ENCODE peak calls at places on chromosome 9, in six cellular contexts. L is PC-3; B is A549; Y is OCI-LY7; O is body of pancreas; X is CD8-positive, alpha-beta memory T cell. N is an unnamed sample. For H3K9me3, the result is how much of the 10 kb centered on the place peaks cover.

GRCh38 chr9:126375386-126375785 is 48.8 kb downstream of the MVB12B start:
- DNase-seq in L (peak), B (no peak), Y (no peak), O (no peak), X (no peak), N (no peak)

GRCh38 chr9:36748322-36748899 is 175.7 kb downstream of the MELK start:
- DNase-seq in L (peak), B (peak), Y (peak), O (no peak), X (peak), N (no peak)

GRCh38 chr9:115880221-115880620 is 273.4 kb upstream of the PAPPA start:
- DNase-seq in L (no peak), B (no peak), Y (no peak), O (no peak), X (no peak), N (no peak)

GRCh38 chr9:100637787-100638186 is 59.9 kb downstream of the CAVIN4 start:
- DNase-seq in L (peak), B (peak), Y (no peak), O (no peak), X (no peak), N (no peak)

GRCh38 chr9:15115041-15115440 is 192.0 kb downstream of the TTC39B start:
- DNase-seq in L (no peak), B (no peak), Y (no peak), O (no peak), X (no peak), N (no peak)

GRCh38 chr9:133769511-133770075 is 31.4 kb upstream of the SARDH start:
- DNase-seq in L (no peak), B (no peak), Y (no peak), O (peak), X (no peak), N (no peak)

GRCh38 chr9:126337690-126338426 is 11.2 kb downstream of the MVB12B start:
- DNase-seq in L (no peak), B (no peak), Y (no peak), O (no peak), X (no peak), N (no peak)

GRCh38 chr9:4259489-4259888 is 40.4 kb downstream of the GLIS3 start:
- DNase-seq in L (no peak), B (no peak), Y (no peak), O (no peak), X (no peak), N (no peak)

GRCh38 chr9:96619491-96620154 is at the start of gene CDC14B:
- DNase-seq in L (peak), B (peak), Y (no peak), O (peak), X (peak), N (peak)

GRCh38 chr9:107707419-107707837 is 217.9 kb upstream of the KLF4 start:
- DNase-seq in L (no peak), B (peak), Y (no peak), O (no peak), X (no peak), N (no peak)

GRCh38 chr9:98709968-98710965 is 1.5 kb upstream of the GABBR2 start:
- DNase-seq in L (peak), B (peak), Y (no peak), O (no peak), X (no peak), N (no peak)

GRCh38 chr9:133347515-133347984 is 381 bp downstream of the MED22 start:
- DNase-seq in L (peak), B (peak), Y (peak), O (no peak), X (no peak), N (no peak)

GRCh38 chr9:129185991-129186390 is 7.9 kb upstream of the IER5L start:
- DNase-seq in L (peak), B (no peak), Y (no peak), O (no peak), X (no peak), N (no peak)

GRCh38 chr9:117178596-117179111 is 236.2 kb downstream of the ASTN2 start:
- DNase-seq in L (no peak), B (no peak), Y (no peak), O (no peak), X (no peak), N (no peak)

GRCh38 chr9:135714242-135715055 is 12.5 kb downstream of the KCNT1 start:
- DNase-seq in L (no peak), B (no peak), Y (no peak), O (no peak), X (no peak), N (no peak)

GRCh38 chr9:7171461-7171860 is 413.7 kb downstream of the KDM4C start:
- DNase-seq in L (no peak), B (no peak), Y (no peak), O (no peak), X (no peak), N (no peak)

GRCh38 chr9:21777701-21778100 is 24.7 kb upstream of the MTAP start:
- DNase-seq in L (peak), B (no peak), Y (no peak), O (no peak), X (no peak), N (no peak)

GRCh38 chr9:103658156-103658555 is 436.0 kb upstream of the SMC2 start:
- DNase-seq in L (no peak), B (no peak), Y (no peak), O (no peak), X (no peak), N (no peak)

GRCh38 chr9:94644543-94644942 is 5.2 kb upstream of the FBP1 start:
- DNase-seq in L (no peak), B (no peak), Y (no peak), O (no peak), X (no peak), N (no peak)

GRCh38 chr9:121269888-121270254 is 1.9 kb downstream of the GSN start:
- DNase-seq in L (peak), B (no peak), Y (no peak), O (no peak), X (no peak), N (no peak)
- H3K4me3 ChIP-seq in L (no peak), B (no peak), Y (no peak), O (no peak), X (no peak), N (no peak)

DNA sequence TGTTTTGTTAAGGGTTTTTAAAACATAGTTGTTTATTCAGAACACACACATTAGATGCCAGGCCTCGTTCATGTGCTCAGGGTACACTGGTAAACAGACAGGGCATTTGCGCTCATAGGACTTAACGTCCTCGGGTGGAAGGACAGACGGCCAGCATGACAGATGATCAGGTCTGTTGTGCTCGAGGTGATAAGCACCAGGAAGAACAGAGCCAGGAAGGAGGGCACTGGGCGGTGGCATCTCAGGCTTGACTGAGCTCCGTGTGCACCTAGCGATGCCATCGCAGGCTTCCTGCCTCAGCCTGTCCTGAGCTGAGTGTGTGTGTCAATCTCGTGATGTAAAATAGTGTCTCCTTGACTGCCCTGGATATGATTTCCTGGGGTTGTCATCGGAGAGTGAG is 96.5 kb downstream of the EHMT1 start:
- DNase-seq in L (no peak), B (no peak), Y (no peak), O (no peak), X (no peak), N (no peak)
- H3K9me3 ChIP-seq in L (under half), B (under half), Y (under half), O (under half), X (under half), N (under half)

GRCh38 chr9:74948897-74949296 is 3.8 kb downstream of the C9orf40 start:
- DNase-seq in L (no peak), B (no peak), Y (no peak), O (no peak), X (no peak), N (no peak)

GRCh38 chr9:74949859-74950258 is 2.9 kb downstream of the C9orf40 start:
- DNase-seq in L (no peak), B (no peak), Y (no peak), O (no peak), X (no peak), N (no peak)

GRCh38 chr9:74951725-74952151 is 974 bp downstream of the C9orf40 start:
- DNase-seq in L (peak), B (peak), Y (peak), O (peak), X (peak), N (peak)

GRCh38 chr9:74951107-74951720 is 1.5 kb downstream of the C9orf40 start:
- DNase-seq in L (no peak), B (no peak), Y (no peak), O (no peak), X (no peak), N (no peak)

GRCh38 chr9:74950456-74950855 is 2.3 kb downstream of the C9orf40 start:
- DNase-seq in L (peak), B (no peak), Y (no peak), O (no peak), X (no peak), N (no peak)
- H3K4me3 ChIP-seq in L (no peak), B (no peak), Y (peak), O (no peak), X (no peak), N (no peak)

GRCh38 chr9:93089481-93089991 is 6.5 kb upstream of the CARD19 start:
- DNase-seq in L (no peak), B (no peak), Y (no peak), O (no peak), X (no peak), N (no peak)

GRCh38 chr9:93089024-93089423 is 7.0 kb upstream of the CARD19 start:
- DNase-seq in L (no peak), B (no peak), Y (no peak), O (no peak), X (no peak), N (no peak)

GRCh38 chr9:93086445-93087224 is 9.4 kb upstream of the CARD19 start:
- DNase-seq in L (no peak), B (no peak), Y (no peak), O (no peak), X (no peak), N (no peak)

GRCh38 chr9:93088656-93089015 is 7.4 kb upstream of the CARD19 start:
- DNase-seq in L (no peak), B (no peak), Y (no peak), O (no peak), X (no peak), N (no peak)

DNA sequence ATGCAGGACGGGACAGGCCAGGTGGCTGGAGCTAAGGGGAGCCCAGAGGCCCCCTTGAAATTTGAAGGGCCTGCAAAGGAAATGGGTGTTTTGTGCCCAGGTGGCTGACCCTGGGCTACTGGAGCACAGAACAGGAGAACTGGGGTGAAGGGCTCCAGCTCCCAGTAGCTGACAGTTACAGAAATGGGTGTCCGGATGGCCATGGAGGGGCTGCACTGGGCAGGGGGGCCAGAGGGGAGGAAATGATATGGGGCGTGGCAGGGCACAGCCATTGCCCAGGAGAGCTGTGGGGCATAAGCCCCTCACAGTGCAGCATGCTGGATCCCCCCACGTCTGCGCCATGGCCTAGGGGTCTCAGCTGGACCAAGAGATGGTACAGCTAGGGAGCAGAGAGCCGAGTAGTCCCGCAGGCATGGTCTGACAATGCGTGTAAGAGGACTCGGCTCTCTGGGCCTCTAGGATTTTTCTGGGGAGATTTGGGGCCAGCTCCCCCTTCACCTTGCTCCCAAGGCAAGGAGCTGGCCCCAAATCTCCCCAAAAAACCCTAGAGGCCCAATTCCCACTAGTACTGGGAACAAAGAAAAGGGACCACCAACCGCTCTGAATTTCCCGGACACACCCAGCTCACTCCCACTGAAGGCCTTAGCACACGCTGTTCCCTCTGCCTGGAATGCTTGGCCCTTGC is 7.9 kb upstream of the CARD19 start:
- DNase-seq in L (no peak), B (no peak), Y (no peak), O (no peak), X (no peak), N (no peak)
- H3K9me3 ChIP-seq in L (under half), B (under half), Y (under half), O (under half), X (under half), N (under half)

DNA sequence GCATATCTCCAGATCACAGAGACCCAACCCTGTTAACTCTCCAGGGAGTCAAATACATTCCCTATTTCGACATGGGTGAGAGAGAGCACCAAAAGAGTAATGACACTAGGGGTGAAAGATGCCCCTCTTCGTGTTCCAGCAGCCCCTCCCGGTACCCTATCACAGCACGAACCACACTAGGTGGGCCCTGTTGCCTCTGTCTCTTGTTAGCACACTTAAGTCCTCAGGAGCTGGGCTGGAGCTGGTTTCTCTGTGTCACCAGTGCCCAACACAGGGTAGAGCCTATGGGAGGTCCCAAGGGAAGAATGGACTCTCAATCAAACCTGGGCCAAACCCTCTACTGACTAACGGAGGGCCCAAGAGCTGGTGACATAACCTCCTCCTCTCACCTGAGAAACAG is 1.2 kb downstream of the CDK20 start:
- DNase-seq in L (no peak), B (no peak), Y (no peak), O (no peak), X (no peak), N (no peak)
- H3K4me3 ChIP-seq in L (peak), B (no peak), Y (no peak), O (no peak), X (no peak), N (no peak)

DNA sequence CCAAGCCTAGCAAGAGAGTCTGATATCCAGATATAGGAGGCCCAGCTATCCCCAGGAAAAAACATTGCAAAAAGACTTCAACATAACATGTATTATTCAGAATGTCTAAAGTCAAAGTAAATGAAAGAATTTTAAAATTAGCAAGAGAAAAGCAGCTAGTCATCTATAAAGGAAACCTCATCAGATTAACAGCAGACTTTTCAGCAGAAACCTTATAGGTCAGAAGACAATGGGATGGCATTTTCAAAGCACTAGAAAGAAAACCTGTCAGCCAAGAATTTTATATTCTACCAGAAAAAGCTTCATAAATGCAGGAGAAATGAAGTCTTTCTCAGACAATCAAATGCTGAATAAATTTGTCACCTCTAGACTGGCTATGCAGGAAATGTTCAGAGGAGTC is 9.9 kb downstream of the OR1L3 start:
- DNase-seq in L (no peak), B (no peak), Y (no peak), O (no peak), X (no peak), N (no peak)
- H3K9me3 ChIP-seq in L (under half), B (under half), Y (under half), O (under half), X (under half), N (under half)

DNA sequence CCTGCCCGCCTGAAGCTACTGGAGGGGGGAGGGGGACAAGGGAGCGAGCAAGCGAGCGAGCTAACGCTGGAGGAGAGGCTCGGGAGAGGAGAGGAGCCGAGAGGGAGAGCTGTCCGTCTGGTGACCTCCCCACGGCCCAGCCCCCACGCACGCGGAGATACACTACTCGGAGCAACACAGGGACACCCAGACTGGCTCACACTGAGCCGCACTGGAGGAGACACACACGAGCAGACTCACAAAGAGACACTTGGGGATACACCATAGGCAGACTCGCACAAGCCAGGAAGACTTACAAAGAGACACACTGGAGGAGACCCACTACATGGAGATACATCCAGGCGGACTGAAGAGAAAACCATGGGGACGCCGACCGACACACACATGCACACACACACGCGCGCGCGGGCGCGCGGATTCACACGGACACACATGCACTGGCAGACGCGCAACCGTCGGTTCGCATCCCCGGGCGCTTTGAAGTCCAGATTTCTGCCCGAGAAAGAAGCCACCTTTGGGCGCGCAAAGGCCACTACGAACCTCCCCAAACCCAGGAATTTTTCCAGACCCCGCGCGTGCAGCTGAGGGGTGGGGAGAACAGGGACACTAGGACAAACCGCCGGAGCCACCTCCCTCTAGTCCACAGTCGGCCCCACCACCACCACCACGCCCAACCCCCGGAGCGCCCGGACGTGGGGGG is 703 bp downstream of the CNTFR start:
- DNase-seq in L (no peak), B (no peak), Y (no peak), O (no peak), X (no peak), N (no peak)
- H3K4me3 ChIP-seq in L (no peak), B (peak), Y (no peak), O (no peak), X (no peak), N (no peak)

DNA sequence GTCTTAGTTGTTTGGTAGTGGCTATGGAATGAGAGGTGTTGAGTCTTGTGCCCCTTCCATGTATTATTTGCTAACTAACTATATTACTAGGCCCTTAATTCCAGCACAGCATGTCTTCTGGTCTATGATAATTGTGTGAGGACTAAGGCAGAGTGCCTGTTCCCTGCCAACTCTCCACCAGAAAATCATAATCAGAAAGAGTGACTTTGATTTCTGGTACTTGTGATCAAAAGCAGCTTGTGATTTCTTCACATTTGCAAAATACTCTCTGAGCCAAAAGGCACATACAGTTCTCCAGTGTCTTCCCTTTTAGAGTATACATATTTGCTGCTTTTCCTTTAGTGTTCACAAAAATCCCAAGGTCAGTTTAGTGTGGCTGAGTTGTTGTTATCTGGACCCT is 229.9 kb downstream of the GNA14 start:
- DNase-seq in L (no peak), B (no peak), Y (no peak), O (no peak), X (no peak), N (no peak)
- H3K9me3 ChIP-seq in L (under half), B (under half), Y (under half), O (under half), X (under half), N (under half)

DNA sequence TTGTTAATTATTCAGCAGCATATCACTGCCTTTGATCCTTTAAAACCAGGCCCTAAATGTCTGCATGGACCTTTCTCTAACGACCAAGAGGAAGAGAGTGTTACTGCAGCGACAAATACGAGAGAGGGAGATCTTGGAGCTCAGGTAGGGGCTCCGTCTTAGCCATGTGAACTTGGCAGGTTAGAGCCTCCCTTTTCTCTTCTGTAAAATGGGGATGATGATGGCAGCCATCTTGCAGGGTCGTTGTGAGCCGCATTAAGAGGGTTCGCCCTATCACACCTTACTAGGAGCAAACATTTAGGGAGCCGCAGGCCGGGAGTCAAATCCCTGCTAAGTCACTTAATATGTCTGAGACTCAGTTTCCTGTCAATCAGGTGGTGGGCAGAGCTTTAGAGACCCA is 1.6 kb downstream of the ENG start:
- DNase-seq in L (no peak), B (no peak), Y (no peak), O (no peak), X (no peak), N (no peak)
- H3K4me3 ChIP-seq in L (no peak), B (no peak), Y (no peak), O (no peak), X (no peak), N (peak)